ENCODE peak calls at places on chromosomes 1 and 21, in eight cellular contexts. I is AG04450; H is A549; L is cardiac muscle cell; Z is neuronal stem cell; R is CD8-positive, alpha-beta T cell; M is coronary artery; N is heart left ventricle. P is an unnamed sample.

GRCh38 chr1:185040333-185040732 is 5.0 kb upstream of the RNF2 start:
- DNase-seq in M (no peak), I (no peak), H (no peak), N (no peak), Z (no peak), R (no peak), L (no peak), P (no peak)

GRCh38 chr1:108661030-108661609 is at the start of gene HENMT1:
- DNase-seq in H (peak), R (peak), Z (peak), I (no peak), L (peak), M (peak), N (peak), P (peak)

GRCh38 chr21:34644815-34645214 is 24.0 kb upstream of the CLIC6 start:
- DNase-seq in Z (no peak), I (no peak), N (no peak), H (no peak), L (no peak), R (no peak), M (peak), P (peak)

GRCh38 chr1:167173516-167174184 is 47.0 kb upstream of the POU2F1 start:
- DNase-seq in Z (no peak), H (no peak), L (no peak), N (no peak), I (no peak), R (no peak), M (no peak), P (no peak)

GRCh38 chr1:154502066-154502741 is at the start of the genes SHE and TDRD10:
- DNase-seq in H (no peak), N (peak), I (no peak), R (no peak), Z (no peak), M (no peak), L (peak), P (peak)

GRCh38 chr1:232385221-232385620 is 244.7 kb downstream of the SIPA1L2 start:
- DNase-seq in Z (no peak), M (no peak), R (no peak), H (no peak), L (no peak), I (peak), N (no peak), P (no peak)

GRCh38 chr1:75768021-75768420 is 18.0 kb upstream of the RABGGTB start:
- DNase-seq in L (no peak), M (no peak), Z (no peak), H (no peak), R (no peak), N (no peak), I (no peak), P (no peak)

GRCh38 chr21:43025636-43026180 is 49.9 kb downstream of the CBS start:
- DNase-seq in H (no peak), M (no peak), Z (peak), I (peak), N (no peak), R (no peak), L (no peak), P (peak)

GRCh38 chr1:36475910-36476604 is 6.7 kb downstream of the CSF3R start:
- DNase-seq in I (no peak), Z (no peak), H (no peak), N (no peak), R (no peak), L (no peak), M (no peak), P (peak)

GRCh38 chr1:186680031-186681012 is at the start of gene PTGS2:
- DNase-seq in L (peak), H (peak), I (peak), N (peak), Z (peak), R (peak), M (peak), P (peak)

GRCh38 chr21:44401386-44402160 is 48.2 kb downstream of the TRPM2 start:
- DNase-seq in Z (no peak), R (no peak), I (no peak), H (no peak), N (no peak), L (no peak), M (peak), P (no peak)

GRCh38 chr1:205437570-205437969 is 15.7 kb upstream of the LEMD1 start:
- DNase-seq in H (no peak), M (no peak), N (no peak), I (no peak), L (no peak), Z (no peak), R (no peak), P (no peak)

GRCh38 chr1:87024936-87025537 is 110.6 kb downstream of the HS2ST1 start:
- DNase-seq in L (peak), I (no peak), N (no peak), R (no peak), H (peak), M (no peak), Z (no peak), P (no peak)

GRCh38 chr1:143653403-143653802 is 318.4 kb downstream of the FAM72C start:
- DNase-seq in I (no peak), R (no peak), Z (no peak), M (no peak), H (no peak), N (no peak), L (no peak), P (no peak)

GRCh38 chr21:41712730-41713129 is 54.1 kb downstream of the RIPK4 start:
- DNase-seq in H (no peak), R (no peak), L (no peak), M (no peak), N (no peak), I (no peak), Z (no peak), P (no peak)

GRCh38 chr1:241605146-241605805 is 34.9 kb downstream of the CHML start:
- DNase-seq in M (no peak), L (peak), N (no peak), I (no peak), R (no peak), Z (no peak), H (peak), P (no peak)

GRCh38 chr21:43777953-43778352 is 1.8 kb upstream of the CSTB start:
- DNase-seq in I (no peak), M (no peak), L (no peak), R (no peak), N (no peak), Z (no peak), H (no peak), P (no peak)

GRCh38 chr1:109739738-109740614 is 862 bp downstream of the GSTM3 start:
- DNase-seq in M (peak), Z (peak), L (peak), H (peak), N (peak), R (peak), I (peak), P (peak)
- H3K27ac ChIP-seq in M (peak), Z (peak), L (peak), H (peak), N (peak), R (peak), I (peak), P (peak)

DNA sequence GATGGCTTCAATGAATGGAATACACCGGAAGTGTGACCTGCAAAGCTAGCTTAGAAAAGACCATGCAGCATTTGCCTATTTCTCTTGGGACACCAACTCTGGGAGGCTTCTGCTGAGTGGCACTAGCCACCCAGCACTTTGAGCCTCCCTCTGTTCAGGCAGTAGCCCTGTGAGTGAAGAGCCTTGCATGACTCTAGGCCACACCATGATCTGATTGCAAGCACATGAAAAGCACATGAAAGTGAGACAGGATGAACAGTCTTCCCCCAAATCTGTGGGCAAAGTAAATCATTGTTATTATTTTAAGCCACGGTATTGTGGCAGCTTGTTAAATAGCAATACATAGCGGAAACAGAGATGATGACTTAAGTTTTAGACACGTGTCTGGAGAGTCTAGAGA is 2.8 kb downstream of the CD48 start:
- DNase-seq in Z (no peak), H (no peak), I (no peak), R (peak), M (no peak), N (no peak), L (no peak), P (no peak)
- H3K4me3 ChIP-seq in Z (no peak), H (no peak), I (no peak), R (peak), M (no peak), N (peak), L (no peak), P (no peak)

GRCh38 chr1:234957330-234958065 is 171.1 kb downstream of the TOMM20 start:
- DNase-seq in N (no peak), Z (peak), I (peak), M (peak), R (no peak), H (peak), L (no peak), P (no peak)

GRCh38 chr1:234953655-234954420 is 174.8 kb downstream of the TOMM20 start:
- DNase-seq in I (no peak), N (no peak), M (no peak), Z (no peak), L (no peak), H (no peak), R (no peak), P (no peak)

GRCh38 chr1:234954613-234955012 is 174.0 kb downstream of the TOMM20 start:
- DNase-seq in L (no peak), H (no peak), N (no peak), Z (no peak), M (peak), I (no peak), R (no peak), P (no peak)

GRCh38 chr1:234956821-234957329 is 171.8 kb downstream of the TOMM20 start:
- DNase-seq in M (no peak), L (no peak), N (no peak), I (no peak), R (no peak), H (peak), Z (peak), P (no peak)

GRCh38 chr1:234955107-234955731 is 173.4 kb downstream of the TOMM20 start:
- DNase-seq in R (peak), M (peak), H (no peak), I (no peak), L (no peak), N (peak), Z (no peak), P (peak)
- H3K27ac ChIP-seq in R (no peak), M (peak), H (peak), I (peak), L (no peak), N (peak), Z (no peak), P (peak)

GRCh38 chr1:37479255-37480124 is 5.1 kb downstream of the ZC3H12A start:
- DNase-seq in R (peak), M (peak), L (no peak), Z (no peak), N (peak), H (peak), I (no peak), P (peak)
- H3K4me3 ChIP-seq in R (peak), M (peak), L (no peak), Z (no peak), N (peak), H (peak), I (peak), P (no peak)

DNA sequence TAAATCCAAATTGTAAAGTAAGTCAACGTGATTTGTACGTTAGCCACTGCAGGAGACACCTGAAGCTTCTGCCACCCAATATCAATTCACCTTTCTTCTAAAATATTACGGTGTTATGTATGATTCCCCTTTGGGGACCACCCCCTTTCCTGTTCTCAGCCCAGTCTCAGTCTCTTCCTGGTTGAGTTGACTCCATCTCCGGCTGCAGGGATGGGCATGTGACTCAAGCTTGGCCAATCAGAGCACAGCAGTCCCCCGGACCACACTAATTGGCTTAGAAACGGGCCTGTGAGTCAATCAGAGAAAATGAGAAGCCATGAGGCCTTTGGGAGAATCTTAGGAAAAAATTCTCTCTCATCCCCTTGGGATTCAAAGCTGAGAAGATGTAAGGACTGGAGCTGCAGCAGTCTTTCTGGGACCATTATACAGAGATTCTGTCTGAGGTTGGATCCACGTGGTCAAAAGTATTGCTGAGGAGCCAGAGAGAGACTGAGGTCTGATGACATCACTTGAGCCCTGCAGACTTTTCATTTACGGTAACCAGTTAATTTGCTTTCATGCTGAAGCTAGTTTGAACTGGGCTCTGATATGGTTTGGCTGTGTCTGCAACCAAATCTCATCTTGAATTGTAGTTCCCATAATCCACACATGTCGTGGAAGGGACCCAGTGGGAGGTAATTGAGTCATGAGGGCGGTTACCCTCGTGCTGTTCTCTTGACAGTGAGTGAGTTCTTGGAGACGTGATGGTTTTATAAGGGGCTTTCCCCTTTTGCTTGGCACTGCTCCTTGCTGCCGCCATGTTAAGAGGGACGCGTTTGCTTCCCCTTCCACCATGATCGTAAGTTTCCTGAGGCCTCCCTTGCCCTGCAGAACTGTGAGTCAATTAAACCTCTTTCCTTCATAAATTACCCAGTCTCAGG is 10.5 kb upstream of the FHAD1 start:
- DNase-seq in Z (no peak), M (no peak), R (no peak), N (no peak), I (no peak), L (no peak), H (no peak), P (no peak)
- H3K27ac ChIP-seq in Z (no peak), M (no peak), R (no peak), N (no peak), I (no peak), L (no peak), H (no peak), P (no peak)

GRCh38 chr1:31579374-31579773 is 3.1 kb downstream of the TINAGL1 start:
- DNase-seq in H (no peak), M (no peak), I (no peak), L (no peak), N (peak), R (no peak), Z (no peak), P (peak)
- H3K4me3 ChIP-seq in H (no peak), M (peak), I (no peak), L (no peak), N (peak), R (no peak), Z (no peak), P (no peak)

GRCh38 chr1:209095627-209096595 is 487.6 kb upstream of the CAMK1G start:
- DNase-seq in N (no peak), M (no peak), R (no peak), I (no peak), H (peak), Z (no peak), L (no peak), P (no peak)
- H3K27ac ChIP-seq in N (no peak), M (no peak), R (no peak), I (no peak), H (peak), Z (no peak), L (no peak), P (no peak)